ENCODE peak calls at places on chromosomes 13 and 19, in five cellular contexts. N is endothelial cell of umbilical vein, O is endodermal cell, Y is tibial nerve, J is heart right ventricle. D is an unnamed sample.

GRCh38 chr19:45041125-45041524 is 2.3 kb downstream of the CLASRP start:
- DNase-seq in N (no peak), O (no peak), Y (no peak), J (no peak), D (no peak)

GRCh38 chr19:40249781-40250180 is 23.3 kb upstream of the CCNP start:
- DNase-seq in N (no peak), O (no peak), Y (no peak), J (no peak), D (no peak)

GRCh38 chr13:98142427-98143156 is at the start of gene FARP1:
- DNase-seq in N (peak; percentile 55), O (peak; percentile 89), Y (peak; percentile 58), J (peak; percentile 73), D (peak; percentile 79)

GRCh38 chr13:97225533-97225932 is 3.4 kb downstream of the MBNL2 start:
- DNase-seq in N (peak; percentile 41), O (no peak), Y (no peak), J (no peak), D (no peak)

GRCh38 chr13:109788372-109789195 is 2.2 kb upstream of the IRS2 start:
- DNase-seq in N (no peak), O (no peak), Y (no peak), J (no peak), D (no peak)

GRCh38 chr19:42059196-42059595 is 10.8 kb downstream of the GRIK5 start:
- DNase-seq in N (no peak), O (no peak), Y (no peak), J (no peak), D (no peak)

GRCh38 chr13:33126909-33127607 is 110.8 kb downstream of the KL start:
- DNase-seq in N (peak; percentile 69), O (no peak), Y (no peak), J (no peak), D (no peak)

GRCh38 chr13:44302948-44303575 is 70.6 kb upstream of the SERP2 start:
- DNase-seq in N (no peak), O (no peak), Y (no peak), J (no peak), D (peak; percentile 13)

GRCh38 chr13:99834246-99834645 is 137.3 kb downstream of the ZIC5 start:
- DNase-seq in N (no peak), O (no peak), Y (no peak), J (no peak), D (no peak)

GRCh38 chr13:99043700-99044300 is 65.9 kb upstream of the DOCK9 start:
- DNase-seq in N (no peak), O (no peak), Y (no peak), J (no peak), D (no peak)

GRCh38 chr13:108962652-108963051 is 333.2 kb downstream of the MYO16 start:
- DNase-seq in N (peak; percentile 15), O (no peak), Y (no peak), J (no peak), D (no peak)

GRCh38 chr19:11626252-11626651 is 29.0 kb downstream of the ZNF627 start:
- DNase-seq in N (no peak), O (no peak), Y (no peak), J (no peak), D (no peak)

GRCh38 chr13:90830782-90831181 is 516.7 kb upstream of the MIR17HG start:
- DNase-seq in N (no peak), O (no peak), Y (no peak), J (no peak), D (no peak)

GRCh38 chr19:54063350-54064078 is at the start of gene VSTM1:
- DNase-seq in N (no peak), O (no peak), Y (no peak), J (no peak), D (no peak)

GRCh38 chr13:21668665-21669599 is 1.9 kb upstream of the FGF9 start:
- DNase-seq in N (no peak), O (peak; percentile 77), Y (no peak), J (no peak), D (no peak)

GRCh38 chr13:26062853-26063444 is 11.1 kb upstream of the SHISA2 start:
- DNase-seq in N (peak; percentile 64), O (peak; percentile 68), Y (no peak), J (peak; percentile 48), D (no peak)

GRCh38 chr13:35471466-35472307 is 4.8 kb downstream of the MAB21L1 start:
- DNase-seq in N (no peak), O (peak; percentile 60), Y (no peak), J (no peak), D (no peak)

GRCh38 chr13:94950303-94950702 is 238.0 kb upstream of the SOX21 start:
- DNase-seq in N (no peak), O (peak; percentile 72), Y (no peak), J (no peak), D (no peak)

GRCh38 chr19:13002389-13002898 is 7.2 kb downstream of the NFIX start:
- DNase-seq in N (no peak), O (no peak), Y (no peak), J (no peak), D (no peak)
- H3K4me3 ChIP-seq in N (no peak overlapping the region), O (no peak overlapping the region), Y (peak overlapping the region; percentile 18), J (peak overlapping the region; percentile 29), D (peak overlapping the region; percentile 65)

GRCh38 chr13:36713842-36714241 is 40.0 kb downstream of the SERTM1 start:
- DNase-seq in N (no peak), O (no peak), Y (no peak), J (no peak), D (no peak)

GRCh38 chr13:36715841-36716240 is 42.0 kb downstream of the SERTM1 start:
- DNase-seq in N (no peak), O (no peak), Y (no peak), J (no peak), D (no peak)

GRCh38 chr13:36710396-36710795 is 36.6 kb downstream of the SERTM1 start:
- DNase-seq in N (no peak), O (no peak), Y (no peak), J (no peak), D (no peak)

GRCh38 chr13:36712290-36712689 is 38.5 kb downstream of the SERTM1 start:
- DNase-seq in N (no peak), O (no peak), Y (no peak), J (no peak), D (no peak)

GRCh38 chr13:36712785-36713184 is 39.0 kb downstream of the SERTM1 start:
- DNase-seq in N (no peak), O (no peak), Y (no peak), J (no peak), D (no peak)
- TF ChIP-seq CTCF in N (no peak), O (no peak), Y (no peak), J (no peak), D (no peak)

GRCh38 chr13:77029436-77029835 is 2.5 kb upstream of the FBXL3 start:
- DNase-seq in N (no peak), O (no peak), Y (no peak), J (no peak), D (no peak)

GRCh38 chr13:77028202-77028601 is 1.2 kb upstream of the FBXL3 start:
- DNase-seq in N (peak; percentile 39), O (no peak), Y (no peak), J (peak; percentile 57), D (no peak)

GRCh38 chr13:77022341-77022740 is 4.6 kb downstream of the FBXL3 start:
- DNase-seq in N (no peak), O (no peak), Y (no peak), J (no peak), D (no peak)

GRCh38 chr13:77026255-77026782 is 640 bp downstream of the FBXL3 start:
- DNase-seq in N (peak; percentile 68), O (peak; percentile 85), Y (peak; percentile 72), J (peak; percentile 72), D (peak; percentile 92)

GRCh38 chr13:77026783-77027621 is at the start of gene FBXL3:
- DNase-seq in N (peak; percentile 73), O (peak; percentile 95), Y (peak; percentile 64), J (peak; percentile 84), D (peak; percentile 36)
- H3K27me3 ChIP-seq in N (no peaks in the 10 kb centered on the region), O (peaks cover 3% of the 10 kb centered on the region), Y (no peaks in the 10 kb centered on the region), J (no peaks in the 10 kb centered on the region), D (no peaks in the 10 kb centered on the region)

GRCh38 chr19:4059931-4060620 is 6.6 kb downstream of the ZBTB7A start:
- DNase-seq in N (no peak), O (no peak), Y (peak; percentile 58), J (peak; percentile 74), D (no peak)
- H3K4me3 ChIP-seq in N (no peak overlapping the region), O (no peak overlapping the region), Y (peak overlapping the region; percentile 8), J (peak overlapping the region; percentile 33), D (peak overlapping the region; percentile 57)